ENCODE peak calls at places on chromosome 19, in six cellular contexts. G is fibroblast of lung; F is uterus; C is activated T-helper 9 cell treated with anti-CD3 and anti-CD28 coated beads, Interleukin-2, amount 50 U/mL, for 16 hours; V is AG09309; H is T-helper 17 cell. N is an unnamed sample.

GRCh38 chr19:50801107-50801506 is 10.9 kb downstream of the ACP4 start:
- DNase-seq in G (no peak), F (no peak), C (no peak), V (no peak), H (no peak), N (no peak)

GRCh38 chr19:19628499-19629134 is 597 bp upstream of the LPAR2 start:
- DNase-seq in G (peak), F (no peak), C (peak), V (no peak), H (peak), N (no peak)

GRCh38 chr19:3058821-3059314 is 3.4 kb downstream of the TLE5 start:
- DNase-seq in G (no peak), F (no peak), C (no peak), V (no peak), H (no peak), N (no peak)

GRCh38 chr19:14821958-14822357 is 13.0 kb downstream of the OR7A5 start:
- DNase-seq in G (no peak), F (no peak), C (no peak), V (no peak), H (no peak), N (no peak)

GRCh38 chr19:33273881-33274662 is 28.3 kb downstream of the CEBPA start:
- DNase-seq in G (peak), F (peak), C (peak), V (peak), H (no peak), N (no peak)

GRCh38 chr19:55319786-55320185 is 5.4 kb downstream of the TMEM150B start:
- DNase-seq in G (peak), F (no peak), C (no peak), V (no peak), H (no peak), N (no peak)

GRCh38 chr19:13262450-13262849 is 112.2 kb downstream of the IER2 start:
- DNase-seq in G (peak), F (no peak), C (no peak), V (peak), H (no peak), N (no peak)

GRCh38 chr19:46076951-46077814 is 36.4 kb upstream of the IGFL4 start:
- DNase-seq in G (peak), F (peak), C (no peak), V (peak), H (no peak), N (no peak)

GRCh38 chr19:38250821-38251563 is 5.2 kb downstream of the PPP1R14A start:
- DNase-seq in G (no peak), F (peak), C (no peak), V (no peak), H (no peak), N (no peak)

GRCh38 chr19:4717191-4717965 is 6.3 kb downstream of the DPP9 start:
- DNase-seq in G (peak), F (no peak), C (no peak), V (no peak), H (no peak), N (no peak)

GRCh38 chr19:1234670-1235380 is 3.0 kb downstream of the CBARP start:
- DNase-seq in G (no peak), F (no peak), C (no peak), V (no peak), H (no peak), N (no peak)

GRCh38 chr19:56660381-56661105 is 11.0 kb downstream of the ZNF835 start:
- DNase-seq in G (no peak), F (peak), C (no peak), V (no peak), H (no peak), N (no peak)

GRCh38 chr19:49816616-49817015 is 1.5 kb upstream of the MED25 start:
- DNase-seq in G (no peak), F (no peak), C (no peak), V (no peak), H (no peak), N (no peak)

GRCh38 chr19:2970201-2970838 is 7.0 kb upstream of the TLE6 start:
- DNase-seq in G (peak), F (peak), C (no peak), V (no peak), H (no peak), N (no peak)

GRCh38 chr19:15294591-15294990 is 37.7 kb downstream of the BRD4 start:
- DNase-seq in G (no peak), F (no peak), C (no peak), V (no peak), H (no peak), N (no peak)

GRCh38 chr19:51751655-51752054 is at the start of gene FPR1:
- DNase-seq in G (peak), F (no peak), C (no peak), V (no peak), H (no peak), N (no peak)

GRCh38 chr19:17749912-17750317 is 1.4 kb upstream of the FCHO1 start:
- DNase-seq in G (no peak), F (no peak), C (no peak), V (no peak), H (no peak), N (no peak)

GRCh38 chr19:5055457-5055776 is 86.5 kb downstream of the KDM4B start:
- DNase-seq in G (no peak), F (no peak), C (no peak), V (no peak), H (no peak), N (no peak)

GRCh38 chr19:32219392-32219791 is 126.0 kb upstream of the ZNF507 start:
- DNase-seq in G (no peak), F (no peak), C (no peak), V (no peak), H (no peak), N (no peak)

N was measured in T-helper 22 cell.